ENCODE peak calls at places on chromosomes 5 and 9, in nine cellular contexts. Y is mesendoderm, A is endodermal cell, X is IMR-90, O is kidney, L is GM23338, E is heart left ventricle, D is right lobe of liver, C is SJSA1. T is an unnamed sample.

GRCh38 chr9:36749461-36749860 is 176.8 kb downstream of the MELK start:
- DNase-seq in Y (no peak), A (no peak), X (no peak), O (no peak), L (no peak), E (no peak), D (no peak), C (no peak), T (no peak)

GRCh38 chr9:135660407-135660806 is 2.7 kb upstream of the LCN9 start:
- DNase-seq in Y (no peak), A (no peak), X (no peak), O (no peak), L (no peak), E (no peak), D (no peak), C (no peak), T (no peak)

GRCh38 chr9:134988706-134989105 is 71.0 kb upstream of the FCN1 start:
- DNase-seq in Y (no peak), A (no peak), X (no peak), O (peak; percentile 41), L (no peak), E (no peak), D (no peak), C (no peak), T (no peak)

GRCh38 chr9:100473271-100474081 is 527 bp downstream of the TMEFF1 start:
- DNase-seq in Y (peak; percentile 74), A (peak; percentile 86), X (peak; percentile 29), O (peak; percentile 78), L (peak; percentile 57), E (no peak), D (peak; percentile 54), C (peak; percentile 52), T (peak; percentile 47)

GRCh38 chr5:124783794-124784193 is 37.4 kb upstream of the ZNF608 start:
- DNase-seq in Y (no peak), A (no peak), X (peak; percentile 16), O (no peak), L (no peak), E (no peak), D (no peak), C (no peak), T (no peak)

GRCh38 chr9:37925786-37926736 is 22.1 kb upstream of the SLC25A51 start:
- DNase-seq in Y (no peak), A (no peak), X (no peak), O (no peak), L (no peak), E (no peak), D (peak; percentile 16), C (peak; percentile 14), T (no peak)

GRCh38 chr5:93677344-93678021 is 63.9 kb downstream of the POU5F2 start:
- DNase-seq in Y (peak; percentile 79), A (peak; percentile 81), X (peak; percentile 95), O (peak; percentile 87), L (peak; percentile 77), E (peak; percentile 44), D (no peak), C (peak; percentile 75), T (no peak)

GRCh38 chr5:37212096-37212495 is 37.1 kb downstream of the CPLANE1 start:
- DNase-seq in Y (peak; percentile 17), A (no peak), X (no peak), O (no peak), L (peak; percentile 20), E (no peak), D (no peak), C (no peak), T (no peak)

GRCh38 chr5:28156981-28157380 is 1118.6 kb upstream of the CDH9 start:
- DNase-seq in Y (no peak), A (no peak), X (no peak), O (no peak), L (no peak), E (no peak), D (no peak), C (no peak), T (no peak)

GRCh38 chr5:9388941-9389674 is 156.8 kb downstream of the SEMA5A start:
- DNase-seq in Y (no peak), A (no peak), X (no peak), O (no peak), L (no peak), E (no peak), D (no peak), C (no peak), T (no peak)

GRCh38 chr5:4373051-4373450 is 767.1 kb upstream of the ADAMTS16 start:
- DNase-seq in Y (no peak), A (no peak), X (no peak), O (no peak), L (no peak), E (no peak), D (no peak), C (no peak), T (no peak)

GRCh38 chr9:107404086-107404590 is 85.4 kb downstream of the KLF4 start:
- DNase-seq in Y (no peak), A (no peak), X (no peak), O (no peak), L (no peak), E (no peak), D (no peak), C (no peak), T (no peak)

GRCh38 chr9:75106856-75107255 is 18.5 kb downstream of the OSTF1 start:
- DNase-seq in Y (no peak), A (no peak), X (no peak), O (no peak), L (no peak), E (peak; percentile 39), D (no peak), C (no peak), T (no peak)

GRCh38 chr5:169811680-169812079 is 168.6 kb downstream of the INSYN2B start:
- DNase-seq in Y (peak; percentile 55), A (no peak), X (no peak), O (no peak), L (no peak), E (no peak), D (no peak), C (no peak), T (no peak)

GRCh38 chr9:110156902-110157301 is 51.1 kb downstream of the C9orf152 start:
- DNase-seq in Y (no peak), A (no peak), X (no peak), O (no peak), L (no peak), E (no peak), D (no peak), C (no peak), T (no peak)

GRCh38 chr5:14497276-14497675 is 84.3 kb upstream of the OTULINL start:
- DNase-seq in Y (no peak), A (no peak), X (no peak), O (no peak), L (no peak), E (no peak), D (no peak), C (no peak), T (no peak)

GRCh38 chr5:126543660-126544059 is 51.4 kb downstream of the ALDH7A1 start:
- DNase-seq in Y (no peak), A (no peak), X (no peak), O (no peak), L (no peak), E (no peak), D (no peak), C (no peak), T (no peak)
- H3K4me1 ChIP-seq in Y (no peaks in the 10 kb centered on the region), A (no peaks in the 10 kb centered on the region), X (peaks cover 2% of the 10 kb centered on the region), O (no peaks in the 10 kb centered on the region), L (no peaks in the 10 kb centered on the region), E (peaks cover 6% of the 10 kb centered on the region), D (no peaks in the 10 kb centered on the region), C (peaks cover 5% of the 10 kb centered on the region), T (no peaks in the 10 kb centered on the region)

DNA sequence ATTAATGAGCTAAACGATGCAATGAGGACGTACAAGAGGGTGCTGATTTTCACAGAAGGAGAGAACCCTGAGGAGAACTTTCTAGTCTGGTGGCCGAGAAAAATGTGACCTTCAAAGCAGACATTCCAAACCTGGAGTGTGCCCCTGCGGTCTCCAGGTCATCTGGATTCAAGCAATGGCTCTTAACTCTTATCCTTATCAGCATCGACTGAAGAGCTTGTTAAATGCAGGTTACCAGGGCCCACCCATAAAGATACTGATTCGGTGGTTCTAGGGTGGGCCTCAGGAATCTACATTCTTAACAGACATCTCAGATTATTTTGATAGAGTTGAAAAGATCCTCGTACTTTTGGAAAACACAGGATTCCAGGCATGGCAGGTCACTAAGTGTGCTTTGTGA is 103.6 kb upstream of the SAP30L start:
- DNase-seq in Y (peak; percentile 78), A (no peak), X (no peak), O (no peak), L (no peak), E (no peak), D (no peak), C (no peak), T (no peak)
- H3K4me3 ChIP-seq in Y (no peak overlapping the region), A (no peak overlapping the region), X (no peak overlapping the region), O (no peak overlapping the region), L (no peak overlapping the region), E (no peak overlapping the region), D (no peak overlapping the region), C (no peak overlapping the region), T (no peak overlapping the region)

DNA sequence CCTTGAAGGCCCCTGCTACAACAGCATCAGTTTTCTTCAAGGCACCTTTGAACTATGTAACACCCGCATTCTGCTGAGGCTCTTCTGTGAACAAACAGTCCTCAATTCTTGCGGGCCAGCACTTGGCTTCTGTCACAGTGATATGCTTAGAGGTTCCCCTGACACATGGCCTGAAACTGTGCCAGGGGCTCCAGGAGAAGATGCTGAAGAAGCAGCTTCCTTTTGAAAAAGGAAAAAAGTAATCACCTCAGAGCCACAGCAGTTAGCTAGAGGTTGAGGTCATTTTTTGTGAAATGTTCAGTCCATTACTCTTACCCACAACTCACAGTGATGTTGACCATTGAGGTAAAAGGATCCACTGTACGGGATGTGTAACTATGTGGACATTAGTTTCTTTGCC is 459.8 kb downstream of the RAB3C start:
- DNase-seq in Y (no peak), A (no peak), X (no peak), O (no peak), L (no peak), E (peak; percentile 76), D (no peak), C (no peak), T (no peak)
- H3K4me1 ChIP-seq in Y (no peaks in the 10 kb centered on the region), A (no peaks in the 10 kb centered on the region), X (peaks cover 7% of the 10 kb centered on the region), O (no peaks in the 10 kb centered on the region), L (peaks cover 3% of the 10 kb centered on the region), E (peaks cover 33% of the 10 kb centered on the region), D (no peaks in the 10 kb centered on the region), C (peaks cover 27% of the 10 kb centered on the region), T (peaks cover 3% of the 10 kb centered on the region)

GRCh38 chr9:21589344-21590056 is 107.4 kb upstream of the IFNE start:
- DNase-seq in Y (no peak), A (peak; percentile 42), X (no peak), O (no peak), L (no peak), E (no peak), D (no peak), C (no peak), T (no peak)

GRCh38 chr9:21592063-21592338 is 109.9 kb upstream of the IFNE start:
- DNase-seq in Y (no peak), A (no peak), X (no peak), O (no peak), L (no peak), E (no peak), D (no peak), C (no peak), T (no peak)

GRCh38 chr9:21590058-21590996 is 108.2 kb upstream of the IFNE start:
- DNase-seq in Y (no peak), A (no peak), X (peak; percentile 48), O (no peak), L (no peak), E (no peak), D (no peak), C (no peak), T (no peak)

GRCh38 chr9:21585756-21586752 is 103.9 kb upstream of the IFNE start:
- DNase-seq in Y (no peak), A (no peak), X (no peak), O (no peak), L (no peak), E (no peak), D (no peak), C (no peak), T (no peak)

GRCh38 chr9:21591221-21592062 is 109.3 kb upstream of the IFNE start:
- DNase-seq in Y (peak; percentile 95), A (peak; percentile 88), X (peak; percentile 99), O (peak; percentile 59), L (peak; percentile 53), E (peak; percentile 31), D (no peak), C (peak; percentile 83), T (peak; percentile 78)
- H3K4me3 ChIP-seq in Y (no peak overlapping the region), A (no peak overlapping the region), X (no peak overlapping the region), O (no peak overlapping the region), L (no peak overlapping the region), E (no peak overlapping the region), D (no peak overlapping the region), C (peak overlapping the region; percentile 36), T (no peak overlapping the region)